ENCODE peak calls at places on chromosomes 16 and 17, in seven cellular contexts. J is breast epithelium; T is tibial nerve; S is mesendoderm; A is MM.1S; W is CD8-positive, alpha-beta T cell; I is naive thymus-derived CD4-positive, alpha-beta T cell. L is an unnamed sample. For H3K27me3, the result is how much of the 10 kb centered on the place peaks cover.

GRCh38 chr16:20906225-20906870 is 5.8 kb downstream of the LYRM1 start:
- DNase-seq in J (no peak), T (peak), S (no peak), A (no peak), W (no peak), I (no peak), L (no peak)

GRCh38 chr16:77431131-77431670 is 3.6 kb downstream of the ADAMTS18 start:
- DNase-seq in J (no peak), T (no peak), S (no peak), A (no peak), W (no peak), I (no peak), L (no peak)

GRCh38 chr17:76732734-76733617 is 4.2 kb downstream of the SRSF2 start:
- DNase-seq in J (no peak), T (no peak), S (no peak), A (no peak), W (no peak), I (no peak), L (no peak)

GRCh38 chr16:55944377-55944802 is 69.2 kb upstream of the CES5A start:
- DNase-seq in J (peak), T (peak), S (peak), A (peak), W (peak), I (peak), L (peak)

GRCh38 chr17:21302711-21303425 is 18.4 kb downstream of the MAP2K3 start:
- DNase-seq in J (no peak), T (no peak), S (no peak), A (no peak), W (no peak), I (no peak), L (no peak)

GRCh38 chr17:28478940-28479615 is 5.6 kb downstream of the SLC13A2 start:
- DNase-seq in J (no peak), T (no peak), S (no peak), A (no peak), W (no peak), I (no peak), L (no peak)

GRCh38 chr17:21146362-21147021 is 19.7 kb downstream of the DHRS7B start:
- DNase-seq in J (no peak), T (no peak), S (no peak), A (no peak), W (no peak), I (no peak), L (no peak)

GRCh38 chr16:83098536-83098935 is 471.8 kb downstream of the CDH13 start:
- DNase-seq in J (no peak), T (no peak), S (no peak), A (no peak), W (no peak), I (no peak), L (no peak)

GRCh38 chr16:89449726-89450335 is 40.5 kb downstream of the ANKRD11 start:
- DNase-seq in J (no peak), T (no peak), S (peak), A (peak), W (no peak), I (no peak), L (no peak)

GRCh38 chr16:65917466-65917865 is 449.0 kb upstream of the CDH5 start:
- DNase-seq in J (no peak), T (no peak), S (peak), A (no peak), W (no peak), I (no peak), L (no peak)

GRCh38 chr17:19867654-19868395 is at the start of gene ULK2:
- DNase-seq in J (peak), T (peak), S (peak), A (peak), W (peak), I (peak), L (peak)

GRCh38 chr17:75105269-75106080 is 4.3 kb upstream of the ARMC7 start:
- DNase-seq in J (no peak), T (no peak), S (peak), A (peak), W (peak), I (no peak), L (no peak)

GRCh38 chr16:67036323-67036741 is 7.4 kb downstream of the CBFB start:
- DNase-seq in J (peak), T (no peak), S (no peak), A (no peak), W (no peak), I (no peak), L (no peak)
- H3K4me3 ChIP-seq in J (no peak), T (no peak), S (no peak), A (no peak), W (no peak), I (no peak), L (no peak)

GRCh38 chr17:79290726-79291125 is 216.1 kb downstream of the ENGASE start:
- DNase-seq in J (no peak), T (no peak), S (no peak), A (no peak), W (no peak), I (no peak), L (no peak)
- H3K27me3 ChIP-seq in J (half or more), T (under half), S (under half), A (half or more), W (under half), I (under half), L (under half)

GRCh38 chr17:9002610-9003354 is 18.5 kb upstream of the NTN1 start:
- DNase-seq in J (no peak), T (no peak), S (peak), A (no peak), W (no peak), I (no peak), L (no peak)

GRCh38 chr17:9003355-9004131 is 17.8 kb upstream of the NTN1 start:
- DNase-seq in J (no peak), T (no peak), S (peak), A (no peak), W (no peak), I (no peak), L (no peak)

GRCh38 chr17:9004961-9005285 is 16.4 kb upstream of the NTN1 start:
- DNase-seq in J (no peak), T (no peak), S (no peak), A (no peak), W (no peak), I (no peak), L (no peak)

GRCh38 chr17:9006175-9006767 is 15.0 kb upstream of the NTN1 start:
- DNase-seq in J (no peak), T (no peak), S (no peak), A (no peak), W (no peak), I (no peak), L (no peak)

DNA sequence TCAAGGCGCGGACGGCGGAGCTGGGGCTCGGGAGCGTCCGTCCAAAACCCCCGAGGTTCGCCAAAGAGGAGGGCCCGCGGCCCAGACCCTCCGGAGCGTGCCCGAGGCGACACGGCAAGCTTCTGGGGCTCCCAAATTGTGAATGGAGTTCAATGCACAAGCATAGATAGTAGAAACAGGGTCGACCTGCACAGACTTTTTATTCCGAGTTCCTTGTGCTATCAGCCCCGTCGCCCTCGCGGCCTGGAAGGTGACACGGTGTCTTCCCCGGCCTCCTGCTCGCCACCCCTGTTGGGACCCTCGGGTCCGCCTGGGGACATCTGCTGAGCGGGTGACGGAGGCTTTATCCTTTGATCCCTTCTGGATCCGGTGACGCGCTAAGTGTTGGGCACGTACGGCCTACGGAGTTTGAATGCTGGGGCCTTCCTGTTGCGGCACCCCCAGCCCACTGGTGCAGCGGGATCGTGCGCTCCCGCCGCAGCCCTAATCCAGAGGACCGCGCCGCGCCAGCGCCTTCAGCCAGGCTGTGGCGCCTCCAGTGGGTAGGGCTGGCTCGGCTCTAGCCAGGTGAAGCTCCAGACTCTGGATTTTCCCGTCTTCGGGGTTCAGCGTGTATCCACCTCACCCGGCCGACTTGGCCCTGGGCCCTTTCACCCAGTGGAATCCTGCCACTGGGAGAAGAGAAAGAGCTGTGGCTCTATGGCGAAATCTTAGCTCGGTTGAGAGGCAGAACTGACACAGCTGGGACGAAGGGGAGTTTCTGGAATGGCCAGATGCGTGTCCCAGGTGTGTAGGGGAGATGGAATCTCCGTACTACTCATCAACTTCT is 17.0 kb upstream of the NTN1 start:
- DNase-seq in J (no peak), T (no peak), S (no peak), A (no peak), W (no peak), I (no peak), L (no peak)
- H3K4me3 ChIP-seq in J (peak), T (peak), S (no peak), A (no peak), W (peak), I (peak), L (no peak)

DNA sequence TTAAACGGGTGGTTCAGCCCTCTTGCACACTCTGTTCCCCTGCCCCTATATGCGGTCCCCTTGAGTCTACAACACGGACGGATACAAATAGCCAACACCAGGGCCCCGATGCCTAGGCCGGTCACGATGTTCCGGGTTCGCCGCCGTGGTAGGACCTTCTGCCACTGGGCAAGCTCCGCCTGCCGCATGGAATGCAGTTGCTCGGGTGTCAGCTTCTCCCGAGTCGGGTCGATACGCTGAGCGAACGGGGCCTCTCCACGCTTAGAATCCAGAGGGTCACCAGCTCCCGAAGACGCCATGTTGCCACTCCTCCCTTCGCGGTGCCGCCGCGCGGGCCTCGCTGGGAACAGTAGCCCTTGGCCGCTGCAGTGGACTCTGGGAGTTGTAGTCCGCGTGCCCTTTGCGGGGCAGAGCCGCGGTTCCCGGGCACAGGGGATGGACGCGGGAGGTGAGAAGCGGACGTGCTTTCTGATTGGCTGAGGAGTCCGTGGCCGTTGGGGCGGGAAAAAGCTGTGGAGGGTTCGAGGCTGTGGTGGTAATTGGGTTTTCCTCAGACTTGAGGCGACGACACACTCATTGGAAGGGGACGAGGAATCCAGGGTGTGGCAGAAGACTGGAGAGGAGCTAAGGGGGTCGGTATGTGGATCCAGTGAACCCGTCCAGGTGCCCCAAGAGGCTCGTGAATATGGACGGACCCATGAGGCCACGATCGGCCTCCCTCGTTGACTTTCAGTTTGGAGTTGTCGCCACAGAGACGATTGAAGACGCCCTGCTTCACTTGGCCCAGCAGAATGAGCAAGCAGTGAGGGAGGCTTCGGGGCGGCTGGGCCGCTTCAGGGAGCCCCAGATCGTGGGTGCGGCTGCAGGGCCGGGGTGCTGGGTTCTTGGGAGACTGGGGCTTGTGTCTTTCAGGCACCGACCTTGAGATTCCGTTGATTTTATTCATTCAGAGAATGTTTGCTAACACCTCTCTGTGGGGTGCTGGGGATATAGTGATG is at the start of the genes CNTD1 and COA3:
- DNase-seq in J (peak), T (peak), S (peak), A (peak), W (peak), I (peak), L (peak)
- H3K27me3 ChIP-seq in J (under half), T (under half), S (under half), A (under half), W (under half), I (under half), L (under half)

L was measured in GM06990.